ENCODE peak calls at places on chromosomes 2 and 18, in five cellular contexts. G is mucosa of descending colon, S is Peyer's patch, V is tibial artery, X is PC-9. A is an unnamed sample. For H3K4me1, the result is how much of the 10 kb centered on the place peaks cover.

GRCh38 chr2:31888550-31888949 is 122.3 kb downstream of the MEMO1 start:
- DNase-seq in G (no peak), S (no peak), V (no peak), X (no peak), A (peak)

GRCh38 chr2:14634223-14634884 is 1.8 kb downstream of the LRATD1 start:
- DNase-seq in G (peak), S (peak), V (peak), X (peak), A (peak)

GRCh38 chr18:43158381-43158780 is 42.9 kb upstream of the RIT2 start:
- DNase-seq in G (no peak), S (no peak), V (no peak), X (no peak), A (no peak)

GRCh38 chr2:157388827-157389226 is 55.1 kb downstream of the CYTIP start:
- DNase-seq in G (no peak), S (no peak), V (no peak), X (no peak), A (no peak)

GRCh38 chr2:100919316-100919715 is 82.8 kb upstream of the RPL31 start:
- DNase-seq in G (no peak), S (no peak), V (no peak), X (no peak), A (no peak)

GRCh38 chr18:10488022-10488421 is 33.6 kb downstream of the APCDD1 start:
- DNase-seq in G (no peak), S (no peak), V (no peak), X (no peak), A (no peak)

GRCh38 chr2:100399714-100400113 is 17.8 kb downstream of the CHST10 start:
- DNase-seq in G (no peak), S (no peak), V (no peak), X (no peak), A (no peak)

GRCh38 chr18:36688020-36688965 is 140.5 kb downstream of the TPGS2 start:
- DNase-seq in G (no peak), S (peak), V (peak), X (peak), A (peak)

GRCh38 chr18:41226186-41226585 is 728.8 kb upstream of the PIK3C3 start:
- DNase-seq in G (no peak), S (no peak), V (no peak), X (no peak), A (peak)

GRCh38 chr18:61869631-61870030 is 23.2 kb downstream of the RNF152 start:
- DNase-seq in G (no peak), S (no peak), V (no peak), X (no peak), A (peak)

GRCh38 chr18:28124239-28125029 is 52.5 kb downstream of the CDH2 start:
- DNase-seq in G (no peak), S (no peak), V (no peak), X (no peak), A (peak)

GRCh38 chr2:134391751-134392160 is 137.9 kb downstream of the MGAT5 start:
- DNase-seq in G (no peak), S (peak), V (no peak), X (peak), A (no peak)

GRCh38 chr2:181076666-181077065 is 96.3 kb downstream of the UBE2E3 start:
- DNase-seq in G (no peak), S (no peak), V (no peak), X (no peak), A (peak)

GRCh38 chr18:31492671-31493070 is 5.3 kb upstream of the DSG2 start:
- DNase-seq in G (no peak), S (no peak), V (no peak), X (no peak), A (no peak)

GRCh38 chr2:218890369-218890768 is 9.7 kb downstream of the WNT10A start:
- DNase-seq in G (no peak), S (peak), V (no peak), X (no peak), A (no peak)

GRCh38 chr2:226793615-226794014 is 6.0 kb downstream of the IRS1 start:
- DNase-seq in G (no peak), S (no peak), V (no peak), X (no peak), A (peak)
- H3K4me1 ChIP-seq in G (under half), S (under half), V (half or more), X (half or more), A (half or more)

GRCh38 chr2:127615511-127616166 is 30.3 kb upstream of the GPR17 start:
- DNase-seq in G (no peak), S (peak), V (no peak), X (no peak), A (peak)
- H3K4me1 ChIP-seq in G (under half), S (under half), V (under half), X (under half), A (under half)

GRCh38 chr2:228703099-228703498 is 521.6 kb upstream of the SPHKAP start:
- DNase-seq in G (no peak), S (no peak), V (no peak), X (no peak), A (no peak)
- H3K4me1 ChIP-seq in G (under half), S (under half), V (under half), X (under half), A (under half)

GRCh38 chr18:48852792-48853191 is 98.0 kb downstream of the SMAD7 start:
- DNase-seq in G (peak), S (no peak), V (no peak), X (no peak), A (no peak)

GRCh38 chr18:48850891-48851302 is 99.9 kb downstream of the SMAD7 start:
- DNase-seq in G (peak), S (no peak), V (peak), X (no peak), A (peak)

GRCh38 chr18:48851563-48851962 is 99.2 kb downstream of the SMAD7 start:
- DNase-seq in G (peak), S (no peak), V (peak), X (no peak), A (no peak)

GRCh38 chr18:48853588-48853987 is 97.2 kb downstream of the SMAD7 start:
- DNase-seq in G (no peak), S (no peak), V (no peak), X (no peak), A (no peak)

DNA sequence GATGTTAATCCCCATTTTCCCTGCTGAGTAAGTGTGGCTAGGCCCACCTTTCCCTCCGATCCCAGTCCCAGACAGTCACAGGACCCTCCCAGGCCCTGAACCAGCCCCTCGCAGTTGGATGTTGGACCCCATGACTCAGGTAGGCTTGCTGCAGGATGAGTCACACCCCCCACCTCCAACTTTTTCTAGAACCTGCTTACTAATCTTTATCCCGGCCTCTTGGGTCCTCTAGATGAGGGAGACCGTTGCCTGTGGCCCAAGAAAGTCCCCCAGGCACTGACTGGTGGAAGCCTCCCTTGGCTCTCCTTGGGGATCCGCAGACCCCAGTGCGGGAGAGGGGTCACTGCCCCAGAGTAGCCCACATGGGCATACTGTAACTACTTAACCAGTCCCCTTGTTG is 98.5 kb downstream of the SMAD7 start:
- DNase-seq in G (peak), S (no peak), V (no peak), X (no peak), A (no peak)
- H3K4me1 ChIP-seq in G (under half), S (under half), V (half or more), X (under half), A (under half)

DNA sequence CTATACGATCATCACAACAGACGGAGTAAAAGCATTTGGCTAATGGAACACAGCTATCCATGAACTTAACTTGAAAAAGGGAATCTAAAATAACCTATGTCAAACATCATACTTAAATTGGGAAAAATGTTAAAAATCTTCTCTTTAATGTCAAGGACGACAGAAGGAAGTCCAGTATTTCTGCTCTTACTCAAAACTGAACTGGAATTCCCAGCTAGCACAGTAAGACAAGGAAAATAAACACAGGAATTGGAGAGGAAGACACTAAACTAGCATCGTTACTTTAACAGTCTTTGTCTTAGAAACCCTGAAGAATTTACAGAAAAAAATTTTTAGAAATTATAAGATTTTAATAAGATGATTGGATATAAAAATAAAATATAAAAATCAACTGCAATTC is 112.6 kb downstream of the HDAC4 start:
- DNase-seq in G (no peak), S (no peak), V (no peak), X (no peak), A (peak)
- H3K4me1 ChIP-seq in G (under half), S (under half), V (under half), X (under half), A (under half)

GRCh38 chr2:88843651-88844050 is 152.2 kb downstream of the RPIA start:
- DNase-seq in G (no peak), S (no peak), V (no peak), X (no peak), A (no peak)
- H3K4me1 ChIP-seq in G (under half), S (under half), V (under half), X (under half), A (under half)

GRCh38 chr2:28401948-28402550 is 9.4 kb downstream of the FOSL2 start:
- DNase-seq in G (no peak), S (no peak), V (no peak), X (no peak), A (no peak)

GRCh38 chr2:28403388-28403956 is 10.8 kb downstream of the FOSL2 start:
- DNase-seq in G (no peak), S (no peak), V (no peak), X (no peak), A (no peak)

GRCh38 chr2:28405537-28405936 is 12.9 kb downstream of the FOSL2 start:
- DNase-seq in G (no peak), S (no peak), V (no peak), X (no peak), A (no peak)

GRCh38 chr2:28406276-28407096 is 13.8 kb downstream of the FOSL2 start:
- DNase-seq in G (peak), S (peak), V (no peak), X (peak), A (no peak)

GRCh38 chr2:28404086-28404485 is 11.4 kb downstream of the FOSL2 start:
- DNase-seq in G (no peak), S (no peak), V (no peak), X (no peak), A (no peak)
- H3K4me1 ChIP-seq in G (half or more), S (under half), V (half or more), X (under half), A (half or more)

DNA sequence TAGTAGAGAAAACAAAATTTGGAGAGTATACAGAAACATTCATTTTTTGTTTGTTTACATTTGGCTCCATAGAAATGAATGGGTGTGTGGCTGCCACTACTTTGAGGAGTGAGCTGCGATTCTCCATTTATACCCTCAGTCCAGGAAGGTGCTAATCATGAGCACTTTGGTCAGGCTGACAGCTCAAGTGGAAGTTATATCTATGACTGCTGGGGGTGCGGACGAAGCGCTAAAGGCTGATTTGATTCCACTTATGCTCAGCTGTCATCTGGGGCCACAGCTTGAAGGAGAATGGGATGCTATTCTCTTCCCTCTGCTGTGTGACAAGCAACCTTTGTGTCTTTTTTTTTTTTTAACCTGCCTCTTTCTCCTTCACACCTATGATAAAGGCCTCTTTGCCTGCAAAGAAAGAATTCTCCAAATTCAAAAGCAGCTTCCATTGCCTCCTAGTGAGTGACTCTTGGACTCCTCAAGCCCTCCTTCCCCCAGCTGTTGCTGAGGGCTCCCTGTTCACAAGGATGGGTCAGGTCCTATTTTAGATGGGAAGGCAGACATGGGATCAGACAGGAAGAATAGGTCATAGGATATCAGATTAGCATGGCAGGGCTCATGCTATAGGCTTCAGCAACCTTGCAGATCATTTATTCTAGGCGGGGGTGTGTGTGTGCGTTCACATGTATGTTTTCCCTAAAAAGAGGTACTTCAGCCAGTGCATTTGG is 201.6 kb downstream of the SETBP1 start:
- DNase-seq in G (no peak), S (no peak), V (no peak), X (no peak), A (no peak)
- H3K4me1 ChIP-seq in G (under half), S (under half), V (under half), X (under half), A (under half)

GRCh38 chr18:38847326-38847725 is 1281.7 kb upstream of the CELF4 start:
- DNase-seq in G (no peak), S (no peak), V (no peak), X (no peak), A (no peak)
- H3K4me1 ChIP-seq in G (under half), S (under half), V (under half), X (under half), A (under half)